ENCODE peak calls at places on chromosomes 4 and X, in seven cellular contexts. One of them, this sample, is unnamed.

GRCh38 chr4:42018451-42018850 is 28.1 kb downstream of the SLC30A9 start:
- DNase-seq in GM04504: no peak
- DNase-seq in NCI-H2029 treated with DMSO at 0.1 percent for 48 hours: no peak
- DNase-seq in fibroblast of mammary gland: peak
- DNase-seq in pons: no peak
- DNase-seq in CD4-positive, alpha-beta memory T cell: no peak
- DNase-seq in mammary epithelial cell: no peak
- DNase-seq in this sample: no peak

GRCh38 chr4:5969777-5970176 is 48.5 kb downstream of the C4orf50 start:
- DNase-seq in GM04504: no peak
- DNase-seq in NCI-H2029 treated with DMSO at 0.1 percent for 48 hours: no peak
- DNase-seq in fibroblast of mammary gland: no peak
- DNase-seq in pons: no peak
- DNase-seq in CD4-positive, alpha-beta memory T cell: no peak
- DNase-seq in mammary epithelial cell: no peak
- DNase-seq in this sample: no peak

GRCh38 chr4:136562842-136563241 is 969.5 kb downstream of the PCDH18 start:
- DNase-seq in GM04504: no peak
- DNase-seq in NCI-H2029 treated with DMSO at 0.1 percent for 48 hours: no peak
- DNase-seq in fibroblast of mammary gland: peak
- DNase-seq in pons: no peak
- DNase-seq in CD4-positive, alpha-beta memory T cell: no peak
- DNase-seq in mammary epithelial cell: no peak
- DNase-seq in this sample: no peak

GRCh38 chr4:156329779-156330178 is 376.1 kb upstream of the CTSO start:
- DNase-seq in GM04504: no peak
- DNase-seq in NCI-H2029 treated with DMSO at 0.1 percent for 48 hours: no peak
- DNase-seq in fibroblast of mammary gland: peak
- DNase-seq in pons: peak
- DNase-seq in CD4-positive, alpha-beta memory T cell: no peak
- DNase-seq in mammary epithelial cell: no peak
- DNase-seq in this sample: no peak

GRCh38 chrX:38205037-38205436 is 15.6 kb downstream of the SRPX start:
- DNase-seq in GM04504: no peak
- DNase-seq in NCI-H2029 treated with DMSO at 0.1 percent for 48 hours: no peak
- DNase-seq in fibroblast of mammary gland: no peak
- DNase-seq in pons: no peak
- DNase-seq in CD4-positive, alpha-beta memory T cell: no peak
- DNase-seq in mammary epithelial cell: no peak
- DNase-seq in this sample: no peak

GRCh38 chr4:163415668-163416067 is 57.9 kb downstream of the TKTL2 start:
- DNase-seq in GM04504: no peak
- DNase-seq in NCI-H2029 treated with DMSO at 0.1 percent for 48 hours: no peak
- DNase-seq in fibroblast of mammary gland: no peak
- DNase-seq in pons: no peak
- DNase-seq in CD4-positive, alpha-beta memory T cell: no peak
- DNase-seq in mammary epithelial cell: no peak
- DNase-seq in this sample: no peak

GRCh38 chr4:43842594-43842993 is 606.0 kb downstream of the KCTD8 start:
- DNase-seq in GM04504: no peak
- DNase-seq in NCI-H2029 treated with DMSO at 0.1 percent for 48 hours: no peak
- DNase-seq in fibroblast of mammary gland: no peak
- DNase-seq in pons: no peak
- DNase-seq in CD4-positive, alpha-beta memory T cell: no peak
- DNase-seq in mammary epithelial cell: no peak
- DNase-seq in this sample: no peak

GRCh38 chrX:20530319-20530979 is 263.7 kb upstream of the RPS6KA3 start:
- DNase-seq in GM04504: no peak
- DNase-seq in NCI-H2029 treated with DMSO at 0.1 percent for 48 hours: peak
- DNase-seq in fibroblast of mammary gland: peak
- DNase-seq in pons: peak
- DNase-seq in CD4-positive, alpha-beta memory T cell: peak
- DNase-seq in mammary epithelial cell: peak
- DNase-seq in this sample: peak

GRCh38 chr4:3834186-3834920 is 68.2 kb downstream of the ADRA2C start:
- DNase-seq in GM04504: no peak
- DNase-seq in NCI-H2029 treated with DMSO at 0.1 percent for 48 hours: no peak
- DNase-seq in fibroblast of mammary gland: no peak
- DNase-seq in pons: no peak
- DNase-seq in CD4-positive, alpha-beta memory T cell: no peak
- DNase-seq in mammary epithelial cell: no peak
- DNase-seq in this sample: no peak

GRCh38 chrX:27619975-27620374 is 29.8 kb downstream of the DCAF8L2 start:
- DNase-seq in GM04504: no peak
- DNase-seq in NCI-H2029 treated with DMSO at 0.1 percent for 48 hours: no peak
- DNase-seq in fibroblast of mammary gland: peak
- DNase-seq in pons: peak
- DNase-seq in CD4-positive, alpha-beta memory T cell: no peak
- DNase-seq in mammary epithelial cell: peak
- DNase-seq in this sample: no peak

GRCh38 chr4:122591196-122591595 is 29.7 kb downstream of the IL21 start:
- DNase-seq in GM04504: no peak
- DNase-seq in NCI-H2029 treated with DMSO at 0.1 percent for 48 hours: no peak
- DNase-seq in fibroblast of mammary gland: no peak
- DNase-seq in pons: no peak
- DNase-seq in CD4-positive, alpha-beta memory T cell: no peak
- DNase-seq in mammary epithelial cell: no peak
- DNase-seq in this sample: no peak

GRCh38 chrX:106611682-106612402 is at the start of gene RADX:
- DNase-seq in GM04504: peak
- DNase-seq in NCI-H2029 treated with DMSO at 0.1 percent for 48 hours: no peak
- DNase-seq in fibroblast of mammary gland: peak
- DNase-seq in pons: peak
- DNase-seq in CD4-positive, alpha-beta memory T cell: peak
- DNase-seq in mammary epithelial cell: peak
- DNase-seq in this sample: peak

GRCh38 chrX:65697915-65698796 is 30.7 kb downstream of the MSN start:
- DNase-seq in GM04504: no peak
- DNase-seq in NCI-H2029 treated with DMSO at 0.1 percent for 48 hours: no peak
- DNase-seq in fibroblast of mammary gland: no peak
- DNase-seq in pons: peak
- DNase-seq in CD4-positive, alpha-beta memory T cell: peak
- DNase-seq in mammary epithelial cell: no peak
- DNase-seq in this sample: peak

GRCh38 chr4:56477192-56477706 is 9.8 kb downstream of the SRP72 start:
- DNase-seq in GM04504: no peak
- DNase-seq in NCI-H2029 treated with DMSO at 0.1 percent for 48 hours: no peak
- DNase-seq in fibroblast of mammary gland: no peak
- DNase-seq in pons: no peak
- DNase-seq in CD4-positive, alpha-beta memory T cell: no peak
- DNase-seq in mammary epithelial cell: no peak
- DNase-seq in this sample: no peak

GRCh38 chrX:103431316-103431715 is 55.0 kb downstream of the BEX3 start:
- DNase-seq in GM04504: no peak
- DNase-seq in NCI-H2029 treated with DMSO at 0.1 percent for 48 hours: no peak
- DNase-seq in fibroblast of mammary gland: peak
- DNase-seq in pons: no peak
- DNase-seq in CD4-positive, alpha-beta memory T cell: no peak
- DNase-seq in mammary epithelial cell: peak
- DNase-seq in this sample: no peak

GRCh38 chrX:68726366-68726765 is 78.9 kb downstream of the STARD8 start:
- DNase-seq in GM04504: no peak
- DNase-seq in NCI-H2029 treated with DMSO at 0.1 percent for 48 hours: no peak
- DNase-seq in fibroblast of mammary gland: no peak
- DNase-seq in pons: no peak
- DNase-seq in CD4-positive, alpha-beta memory T cell: no peak
- DNase-seq in mammary epithelial cell: no peak
- DNase-seq in this sample: no peak

GRCh38 chrX:2401590-2402360 is 99.0 kb downstream of the DHRSX start:
- DNase-seq in GM04504: no peak
- DNase-seq in NCI-H2029 treated with DMSO at 0.1 percent for 48 hours: no peak
- DNase-seq in fibroblast of mammary gland: no peak
- DNase-seq in pons: peak
- DNase-seq in CD4-positive, alpha-beta memory T cell: no peak
- DNase-seq in mammary epithelial cell: peak
- DNase-seq in this sample: no peak

GRCh38 chr4:44646151-44646550 is 5.3 kb downstream of the YIPF7 start:
- DNase-seq in GM04504: no peak
- DNase-seq in NCI-H2029 treated with DMSO at 0.1 percent for 48 hours: no peak
- DNase-seq in fibroblast of mammary gland: no peak
- DNase-seq in pons: no peak
- DNase-seq in CD4-positive, alpha-beta memory T cell: no peak
- DNase-seq in mammary epithelial cell: peak
- DNase-seq in this sample: no peak

GRCh38 chrX:53018627-53019026 is 30.0 kb upstream of the GPR173 start:
- DNase-seq in GM04504: no peak
- DNase-seq in NCI-H2029 treated with DMSO at 0.1 percent for 48 hours: no peak
- DNase-seq in fibroblast of mammary gland: peak
- DNase-seq in pons: no peak
- DNase-seq in CD4-positive, alpha-beta memory T cell: no peak
- DNase-seq in mammary epithelial cell: no peak
- DNase-seq in this sample: no peak

GRCh38 chrX:38151426-38151825 is 69.2 kb downstream of the SRPX start:
- DNase-seq in GM04504: no peak
- DNase-seq in NCI-H2029 treated with DMSO at 0.1 percent for 48 hours: no peak
- DNase-seq in fibroblast of mammary gland: no peak
- DNase-seq in pons: no peak
- DNase-seq in CD4-positive, alpha-beta memory T cell: no peak
- DNase-seq in mammary epithelial cell: no peak
- DNase-seq in this sample: no peak

GRCh38 chrX:109360301-109360700 is 121.6 kb downstream of the GUCY2F start:
- DNase-seq in GM04504: no peak
- DNase-seq in NCI-H2029 treated with DMSO at 0.1 percent for 48 hours: no peak
- DNase-seq in fibroblast of mammary gland: no peak
- DNase-seq in pons: no peak
- DNase-seq in CD4-positive, alpha-beta memory T cell: no peak
- DNase-seq in mammary epithelial cell: peak
- DNase-seq in this sample: no peak

GRCh38 chr4:165651901-165652300 is 221.1 kb upstream of the TLL1 start:
- DNase-seq in GM04504: no peak
- DNase-seq in NCI-H2029 treated with DMSO at 0.1 percent for 48 hours: no peak
- DNase-seq in fibroblast of mammary gland: no peak
- DNase-seq in pons: no peak
- DNase-seq in CD4-positive, alpha-beta memory T cell: no peak
- DNase-seq in mammary epithelial cell: no peak
- DNase-seq in this sample: no peak

GRCh38 chrX:153400146-153401132 is 711 bp downstream of the PNMA6E start:
- DNase-seq in GM04504: no peak
- DNase-seq in NCI-H2029 treated with DMSO at 0.1 percent for 48 hours: no peak
- DNase-seq in fibroblast of mammary gland: peak
- DNase-seq in pons: no peak
- DNase-seq in CD4-positive, alpha-beta memory T cell: peak
- DNase-seq in mammary epithelial cell: no peak
- DNase-seq in this sample: peak

GRCh38 chrX:148228521-148228920 is 247.4 kb downstream of the FMR1NB start:
- DNase-seq in GM04504: no peak
- DNase-seq in NCI-H2029 treated with DMSO at 0.1 percent for 48 hours: no peak
- DNase-seq in fibroblast of mammary gland: no peak
- DNase-seq in pons: no peak
- DNase-seq in CD4-positive, alpha-beta memory T cell: no peak
- DNase-seq in mammary epithelial cell: no peak
- DNase-seq in this sample: no peak

GRCh38 chrX:11064851-11065600 is 46.1 kb upstream of the HCCS start:
- DNase-seq in GM04504: peak
- DNase-seq in NCI-H2029 treated with DMSO at 0.1 percent for 48 hours: no peak
- DNase-seq in fibroblast of mammary gland: peak
- DNase-seq in pons: peak
- DNase-seq in CD4-positive, alpha-beta memory T cell: no peak
- DNase-seq in mammary epithelial cell: peak
- DNase-seq in this sample: no peak

GRCh38 chrX:135327299-135327698 is 18.0 kb downstream of the ETDC start:
- DNase-seq in GM04504: peak
- DNase-seq in NCI-H2029 treated with DMSO at 0.1 percent for 48 hours: no peak
- DNase-seq in fibroblast of mammary gland: peak
- DNase-seq in pons: no peak
- DNase-seq in CD4-positive, alpha-beta memory T cell: no peak
- DNase-seq in mammary epithelial cell: peak
- DNase-seq in this sample: no peak

GRCh38 chr4:105147226-105148151 is 813 bp downstream of the TET2 start:
- DNase-seq in GM04504: no peak
- DNase-seq in NCI-H2029 treated with DMSO at 0.1 percent for 48 hours: peak
- DNase-seq in fibroblast of mammary gland: peak
- DNase-seq in pons: peak
- DNase-seq in CD4-positive, alpha-beta memory T cell: peak
- DNase-seq in mammary epithelial cell: peak
- DNase-seq in this sample: no peak

GRCh38 chrX:95057341-95057740 is 1383.3 kb downstream of the FAM133A start:
- DNase-seq in GM04504: no peak
- DNase-seq in NCI-H2029 treated with DMSO at 0.1 percent for 48 hours: no peak
- DNase-seq in fibroblast of mammary gland: peak
- DNase-seq in pons: no peak
- DNase-seq in CD4-positive, alpha-beta memory T cell: no peak
- DNase-seq in mammary epithelial cell: peak
- DNase-seq in this sample: no peak

GRCh38 chr4:142961866-142962265 is 115.8 kb upstream of the INPP4B start:
- DNase-seq in GM04504: no peak
- DNase-seq in NCI-H2029 treated with DMSO at 0.1 percent for 48 hours: no peak
- DNase-seq in fibroblast of mammary gland: no peak
- DNase-seq in pons: peak
- DNase-seq in CD4-positive, alpha-beta memory T cell: no peak
- DNase-seq in mammary epithelial cell: no peak
- DNase-seq in this sample: no peak